ENCODE peak calls at places on chromosomes 1 and 21, in nine cellular contexts. M, K, Z, R, Y, W, V, G and S are unnamed samples.

GRCh38 chr1:20713440-20713839 is 4.4 kb downstream of the KIF17 start:
- DNase-seq in M (no peak), G (no peak), R (no peak), W (no peak), K (no peak), V (no peak), Z (no peak), Y (no peak), S (no peak)

GRCh38 chr21:25396135-25396711 is 211.1 kb downstream of the MRPL39 start:
- DNase-seq in R (no peak), K (no peak), V (no peak), M (no peak), W (no peak), Y (no peak), G (no peak), Z (no peak), S (no peak)

GRCh38 chr1:208137144-208137682 is 107.0 kb downstream of the PLXNA2 start:
- DNase-seq in M (no peak), R (no peak), Z (no peak), K (no peak), V (no peak), G (no peak), Y (no peak), W (no peak), S (no peak)

GRCh38 chr1:45617618-45618017 is 6.2 kb downstream of the CCDC17 start:
- DNase-seq in M (no peak), K (no peak), W (no peak), R (no peak), Z (no peak), G (no peak), V (no peak), Y (no peak), S (no peak)

GRCh38 chr1:16032388-16033100 is 10.7 kb downstream of the CLCNKA start:
- DNase-seq in M (peak), K (peak), W (peak), G (no peak), Z (no peak), Y (no peak), V (peak), R (peak), S (peak)

GRCh38 chr1:41859686-41860085 is 59.0 kb downstream of the HIVEP3 start:
- DNase-seq in M (no peak), G (no peak), Y (no peak), V (no peak), R (peak), K (no peak), W (no peak), Z (no peak), S (peak)

GRCh38 chr21:19767546-19767945 is 1230.7 kb upstream of the NCAM2 start:
- DNase-seq in M (no peak), W (no peak), V (no peak), K (no peak), G (no peak), Y (no peak), R (no peak), Z (no peak), S (no peak)

GRCh38 chr1:7886346-7886745 is 33.5 kb upstream of the UTS2 start:
- DNase-seq in Z (no peak), M (no peak), V (no peak), Y (no peak), K (no peak), W (no peak), R (peak), G (no peak), S (peak)

GRCh38 chr1:235052067-235053008 is 76.3 kb downstream of the TOMM20 start:
- DNase-seq in K (no peak), G (no peak), V (no peak), Y (no peak), R (no peak), W (peak), M (no peak), Z (no peak), S (no peak)

GRCh38 chr1:108880850-108881249 is 4.1 kb downstream of the GPSM2 start:
- DNase-seq in G (no peak), M (no peak), K (no peak), Y (no peak), V (no peak), Z (no peak), R (no peak), W (no peak), S (peak)

GRCh38 chr1:219442575-219442974 is 170.3 kb downstream of the ZC3H11B start:
- DNase-seq in G (no peak), K (no peak), R (no peak), Y (no peak), M (no peak), Z (no peak), W (peak), V (no peak), S (no peak)

GRCh38 chr1:40258445-40258769 is 371 bp downstream of the ZMPSTE24 start:
- DNase-seq in R (no peak), V (no peak), Y (no peak), W (no peak), G (no peak), K (no peak), Z (no peak), M (no peak), S (no peak)